ENCODE peak calls at places on chromosomes 12 and 14, in four cellular contexts. J is OCI-LY7, P is SW480, K is RWPE2. Q is an unnamed sample.

GRCh38 chr12:46071335-46071734 is 81.0 kb upstream of the SCAF11 start:
- DNase-seq in J (peak), P (no peak), K (no peak), Q (peak)

GRCh38 chr14:92253381-92253894 is 69.5 kb upstream of the SLC24A4 start:
- DNase-seq in P (peak), K (no peak), J (no peak), Q (no peak)

GRCh38 chr12:1830981-1831930 is 10.9 kb downstream of the LRTM2 start:
- DNase-seq in K (peak), P (no peak), J (no peak), Q (peak)

GRCh38 chr12:112018571-112019237 is 5.5 kb downstream of the ERP29 start:
- DNase-seq in K (no peak), J (no peak), P (no peak), Q (no peak)

GRCh38 chr14:106625181-106625580 is 1098.8 kb downstream of the TMEM121 start:
- DNase-seq in J (no peak), P (no peak), K (no peak), Q (no peak)

GRCh38 chr14:92582706-92583452 is 69.3 kb downstream of the RIN3 start:
- DNase-seq in J (no peak), P (no peak), K (no peak), Q (no peak)

GRCh38 chr12:88375301-88375959 is 204.8 kb downstream of the KITLG start:
- DNase-seq in P (no peak), K (no peak), J (no peak), Q (no peak)

GRCh38 chr14:24895243-24895583 is 154.7 kb downstream of the STXBP6 start:
- DNase-seq in P (no peak), K (no peak), J (no peak), Q (no peak)

GRCh38 chr14:63394856-63395255 is 76.1 kb upstream of the GPHB5 start:
- DNase-seq in J (no peak), P (no peak), K (no peak), Q (no peak)

GRCh38 chr12:12367096-12367998 is 10.5 kb downstream of the BORCS5 start:
- DNase-seq in J (no peak), K (no peak), P (no peak), Q (no peak)

GRCh38 chr14:75984674-75985073 is 889 bp upstream of the IFT43 start:
- DNase-seq in K (no peak), P (no peak), J (no peak), Q (no peak)

GRCh38 chr12:82608706-82609105 is 78.0 kb upstream of the TMTC2 start:
- DNase-seq in J (no peak), K (no peak), P (peak), Q (no peak)

GRCh38 chr14:21087294-21088091 is 11.0 kb downstream of the ZNF219 start:
- DNase-seq in K (no peak), P (no peak), J (peak), Q (no peak)

GRCh38 chr12:53207042-53207441 is at the start of gene ITGB7:
- DNase-seq in K (no peak), P (no peak), J (peak), Q (no peak)

GRCh38 chr14:91997492-91997891 is 42.4 kb downstream of the TRIP11 start:
- DNase-seq in K (no peak), J (no peak), P (no peak), Q (no peak)

GRCh38 chr12:113874999-113875561 is 91.0 kb downstream of the RBM19 start:
- DNase-seq in K (no peak), J (no peak), P (no peak), Q (no peak)

GRCh38 chr12:72017054-72017651 is 78.5 kb downstream of the TPH2 start:
- DNase-seq in J (peak), P (peak), K (no peak), Q (peak)

GRCh38 chr12:53770281-53770680 is 18.5 kb upstream of the CISTR start:
- DNase-seq in J (no peak), K (no peak), P (peak), Q (no peak)

GRCh38 chr12:111766608-111767361 is at the start of gene ALDH2:
- DNase-seq in J (peak), P (peak), K (no peak), Q (peak)

GRCh38 chr14:102500724-102501123 is 8.9 kb downstream of the ANKRD9 start:
- DNase-seq in J (no peak), P (no peak), K (no peak), Q (no peak)

GRCh38 chr12:22169281-22169824 is 123.3 kb downstream of the CMAS start:
- DNase-seq in K (no peak), P (no peak), J (no peak), Q (no peak)

GRCh38 chr12:106632797-106633450 is 50.1 kb downstream of the RFX4 start:
- DNase-seq in P (peak), J (no peak), K (no peak), Q (peak)

GRCh38 chr12:73445658-73446324 is 1091.8 kb upstream of the ATXN7L3B start:
- DNase-seq in K (no peak), J (no peak), P (no peak), Q (no peak)

GRCh38 chr12:111582133-111582747 is 16.9 kb downstream of the ATXN2 start:
- DNase-seq in J (no peak), K (no peak), P (no peak), Q (no peak)

GRCh38 chr12:33044447-33044846 is 147.9 kb upstream of the PKP2 start:
- DNase-seq in K (no peak), P (no peak), J (no peak), Q (no peak)

GRCh38 chr12:85580562-85581168 is 255.5 kb downstream of the RASSF9 start:
- DNase-seq in J (no peak), P (no peak), K (no peak), Q (no peak)

GRCh38 chr12:15592934-15593333 is 196.3 kb downstream of the EPS8 start:
- DNase-seq in J (no peak), K (no peak), P (no peak), Q (no peak)

GRCh38 chr12:71725011-71725410 is 29.7 kb upstream of the RAB21 start:
- DNase-seq in P (no peak), K (no peak), J (no peak), Q (no peak)

GRCh38 chr12:88325828-88326214 is 183.7 kb downstream of the TMTC3 start:
- DNase-seq in K (no peak), P (no peak), J (no peak), Q (no peak)

GRCh38 chr12:78402366-78403134 is 462.0 kb upstream of the SYT1 start:
- DNase-seq in P (no peak), K (no peak), J (no peak), Q (no peak)

GRCh38 chr12:121539908-121540307 is 40.9 kb downstream of the KDM2B start:
- DNase-seq in P (no peak), K (no peak), J (no peak), Q (no peak)

GRCh38 chr12:85448548-85449139 is 168.6 kb downstream of the ALX1 start:
- DNase-seq in K (no peak), J (peak), P (peak), Q (no peak)

GRCh38 chr14:105931808-105932483 is 405.6 kb downstream of the TMEM121 start:
- DNase-seq in K (no peak), J (no peak), P (peak), Q (no peak)